ENCODE peak calls at places on chromosomes 5 and 9, in eight cellular contexts. K is caudate nucleus, P is NCI-H1436, G is left colon, Y is NCI-H1092, S is SK-MEL-5, O is IMR-90, C is globus pallidus. A is an unnamed sample.

GRCh38 chr9:128304971-128305288 is 17.3 kb downstream of the TRUB2 start:
- DNase-seq in K (no peak), P (no peak), G (no peak), Y (no peak), S (no peak), O (peak; percentile 56), C (no peak), A (no peak)

GRCh38 chr5:122805481-122805880 is 30.6 kb downstream of the SNX2 start:
- DNase-seq in K (no peak), P (no peak), G (no peak), Y (no peak), S (no peak), O (peak; percentile 52), C (no peak), A (no peak)

GRCh38 chr5:137695651-137696428 is 40.0 kb downstream of the KLHL3 start:
- DNase-seq in K (no peak), P (no peak), G (no peak), Y (no peak), S (no peak), O (no peak), C (peak; percentile 11), A (no peak)

GRCh38 chr5:130400091-130400490 is 495.8 kb downstream of the CHSY3 start:
- DNase-seq in K (no peak), P (no peak), G (no peak), Y (no peak), S (no peak), O (no peak), C (no peak), A (no peak)

GRCh38 chr9:88256216-88256615 is 117.9 kb upstream of the SPATA31C2 start:
- DNase-seq in K (no peak), P (no peak), G (no peak), Y (no peak), S (no peak), O (no peak), C (no peak), A (no peak)

GRCh38 chr9:74729129-74729710 is 158.5 kb downstream of the TRPM6 start:
- DNase-seq in K (no peak), P (no peak), G (no peak), Y (no peak), S (no peak), O (no peak), C (no peak), A (no peak)

GRCh38 chr9:34276772-34277171 is 52.3 kb downstream of the KIF24 start:
- DNase-seq in K (no peak), P (no peak), G (no peak), Y (peak; percentile 76), S (no peak), O (no peak), C (no peak), A (no peak)

GRCh38 chr9:68740561-68740960 is 35.5 kb downstream of the PIP5K1B start:
- DNase-seq in K (no peak), P (no peak), G (peak; percentile 48), Y (no peak), S (no peak), O (no peak), C (no peak), A (no peak)

GRCh38 chr9:115170674-115171073 is 52.7 kb upstream of the TNC start:
- DNase-seq in K (no peak), P (no peak), G (no peak), Y (no peak), S (peak; percentile 66), O (peak; percentile 52), C (no peak), A (no peak)

GRCh38 chr5:181163487-181164075 is 16.2 kb downstream of the OR2V2 start:
- DNase-seq in K (no peak), P (no peak), G (no peak), Y (no peak), S (peak; percentile 16), O (no peak), C (no peak), A (no peak)

GRCh38 chr5:29878599-29878998 is 1314.9 kb upstream of the CDH6 start:
- DNase-seq in K (no peak), P (no peak), G (no peak), Y (no peak), S (no peak), O (no peak), C (no peak), A (no peak)

GRCh38 chr5:106876665-106877194 is 794.0 kb downstream of the EFNA5 start:
- DNase-seq in K (no peak), P (no peak), G (no peak), Y (no peak), S (no peak), O (no peak), C (no peak), A (no peak)

GRCh38 chr5:50854082-50854481 is 187.6 kb downstream of the PARP8 start:
- DNase-seq in K (no peak), P (no peak), G (no peak), Y (no peak), S (no peak), O (no peak), C (no peak), A (no peak)

GRCh38 chr9:18976368-18977238 is 56.4 kb downstream of the SAXO1 start:
- DNase-seq in K (no peak), P (no peak), G (no peak), Y (no peak), S (no peak), O (peak; percentile 92), C (no peak), A (no peak)

GRCh38 chr9:122265265-122265900 is 701 bp downstream of the MRRF start:
- DNase-seq in K (no peak), P (no peak), G (no peak), Y (no peak), S (no peak), O (peak; percentile 6), C (no peak), A (no peak)

GRCh38 chr9:93096131-93096802 is at the start of gene CARD19:
- DNase-seq in K (no peak), P (no peak), G (peak; percentile 81), Y (no peak), S (peak; percentile 27), O (peak; percentile 12), C (no peak), A (peak; percentile 47)

GRCh38 chr5:119435436-119436132 is 16.7 kb upstream of the HSD17B4 start:
- DNase-seq in K (peak; percentile 4), P (peak; percentile 3), G (peak; percentile 77), Y (no peak), S (peak; percentile 51), O (peak; percentile 52), C (peak; percentile 15), A (peak; percentile 12)

GRCh38 chr9:97623946-97624345 is 9.2 kb downstream of the TSTD2 start:
- DNase-seq in K (no peak), P (no peak), G (no peak), Y (no peak), S (no peak), O (no peak), C (no peak), A (no peak)

GRCh38 chr9:76697110-76697509 is 67.1 kb upstream of the PCA3 start:
- DNase-seq in K (no peak), P (no peak), G (no peak), Y (no peak), S (no peak), O (no peak), C (no peak), A (no peak)

GRCh38 chr5:72817639-72818266 is 1.3 kb downstream of the TNPO1 start:
- DNase-seq in K (no peak), P (no peak), G (no peak), Y (no peak), S (no peak), O (no peak), C (peak; percentile 15), A (no peak)

GRCh38 chr9:98455256-98455956 is 200.0 kb upstream of the TBC1D2 start:
- DNase-seq in K (no peak), P (peak; percentile 3), G (no peak), Y (no peak), S (peak; percentile 81), O (no peak), C (no peak), A (no peak)

GRCh38 chr9:33165263-33166151 is 1.6 kb downstream of the B4GALT1 start:
- DNase-seq in K (no peak), P (no peak), G (peak; percentile 53), Y (no peak), S (no peak), O (peak; percentile 83), C (no peak), A (no peak)

GRCh38 chr5:180201051-180201987 is 7.7 kb downstream of the RASGEF1C start:
- DNase-seq in K (no peak), P (no peak), G (no peak), Y (no peak), S (peak; percentile 38), O (no peak), C (no peak), A (no peak)

GRCh38 chr9:124812401-124813016 is 35.6 kb downstream of the OLFML2A start:
- DNase-seq in K (no peak), P (no peak), G (peak; percentile 18), Y (no peak), S (peak; percentile 52), O (peak; percentile 99), C (no peak), A (no peak)

GRCh38 chr5:76083555-76084495 is 642 bp downstream of the SV2C start:
- DNase-seq in K (no peak), P (no peak), G (no peak), Y (no peak), S (no peak), O (no peak), C (no peak), A (no peak)

GRCh38 chr9:82208741-82209450 is 220.3 kb downstream of the SPATA31D1 start:
- DNase-seq in K (no peak), P (no peak), G (no peak), Y (no peak), S (no peak), O (peak; percentile 2), C (no peak), A (no peak)

GRCh38 chr9:80066931-80067330 is 495.2 kb downstream of the TLE4 start:
- DNase-seq in K (no peak), P (no peak), G (no peak), Y (no peak), S (no peak), O (no peak), C (no peak), A (no peak)

GRCh38 chr5:80745490-80745889 is 90.7 kb upstream of the DHFR start:
- DNase-seq in K (no peak), P (no peak), G (no peak), Y (no peak), S (no peak), O (peak; percentile 67), C (no peak), A (no peak)

A was measured in hippocampal formation.